ENCODE peak calls at places on chromosomes 2 and 18, in four cellular contexts. F is tibial artery; E is uterus; J is stimulated activated CD8-positive, alpha-beta memory T cell treated with anti-CD3 and anti-CD28 coated beads, Interleukin-15, amount 100 ng/mL, for 24 hours. M is an unnamed sample.

GRCh38 chr2:131966256-131966655 is 195.5 kb downstream of the ANKRD30BL start:
- DNase-seq in J (no peak), E (no peak), F (no peak), M (no peak)

GRCh38 chr2:101842471-101842870 is 145.0 kb downstream of the MAP4K4 start:
- DNase-seq in F (no peak), J (no peak), E (no peak), M (no peak)

GRCh38 chr2:37020212-37020886 is 54.0 kb upstream of the STRN start:
- DNase-seq in F (no peak), J (no peak), E (peak), M (peak)

GRCh38 chr18:48739266-48740067 is 200.6 kb downstream of the CTIF start:
- DNase-seq in E (no peak), J (no peak), F (no peak), M (no peak)

GRCh38 chr2:84450288-84451227 is 8.5 kb downstream of the SUCLG1 start:
- DNase-seq in J (no peak), F (no peak), E (no peak), M (no peak)

GRCh38 chr2:39642054-39642742 is 23.5 kb upstream of the TMEM178A start:
- DNase-seq in J (no peak), E (no peak), F (no peak), M (peak)

GRCh38 chr2:166240387-166241313 is 112.8 kb upstream of the SCN1A start:
- DNase-seq in J (no peak), F (no peak), E (no peak), M (no peak)

GRCh38 chr2:100178085-100178788 is 35.8 kb upstream of the AFF3 start:
- DNase-seq in J (no peak), F (no peak), E (no peak), M (peak)

GRCh38 chr2:108587621-108588020 is 53.4 kb downstream of the LIMS1 start:
- DNase-seq in F (no peak), J (no peak), E (peak), M (peak)

GRCh38 chr2:229235136-229235914 is 35.8 kb downstream of the PID1 start:
- DNase-seq in J (no peak), E (peak), F (no peak), M (no peak)

GRCh38 chr2:197011777-197012641 is 85.5 kb upstream of the PGAP1 start:
- DNase-seq in E (no peak), F (no peak), J (no peak), M (no peak)